ENCODE peak calls at places on chromosomes 1 and 21, in eight cellular contexts. P is GM13976; S is testis; X is heart left ventricle; V is astrocyte of the cerebellum; N is transverse colon; R is bronchial epithelial cell; A is CD8-positive, alpha-beta T cell. H is an unnamed sample.
A peak's percentile ranks its signal among the peaks of the same experiment; 100 is the strongest.

GRCh38 chr21:15084668-15085067 is 19.9 kb upstream of the NRIP1 start:
- DNase-seq in R (no peak), S (peak; percentile 84), A (no peak), X (no peak), N (no peak), P (no peak), V (no peak), H (no peak)

GRCh38 chr1:230026139-230026538 is 40.9 kb upstream of the GALNT2 start:
- DNase-seq in P (no peak), V (no peak), X (no peak), N (no peak), S (no peak), R (no peak), A (no peak), H (no peak)

GRCh38 chr21:45772180-45772579 is 128.7 kb downstream of the PCBP3 start:
- DNase-seq in V (no peak), N (no peak), X (no peak), A (no peak), S (no peak), P (no peak), R (no peak), H (no peak)

GRCh38 chr1:58927026-58927721 is 143.3 kb upstream of the JUN start:
- DNase-seq in V (no peak), N (no peak), R (peak; percentile 71), X (no peak), S (no peak), P (no peak), A (no peak), H (no peak)

GRCh38 chr1:64841330-64842065 is 96.6 kb downstream of the RAVER2 start:
- DNase-seq in N (no peak), P (no peak), V (no peak), S (no peak), R (peak; percentile 73), X (no peak), A (no peak), H (no peak)

GRCh38 chr1:245873883-245874671 is 633.0 kb downstream of the SMYD3 start:
- DNase-seq in S (no peak), N (no peak), A (no peak), P (no peak), R (no peak), V (no peak), X (no peak), H (no peak)

GRCh38 chr1:33346921-33347649 is 26.2 kb upstream of the A3GALT2 start:
- DNase-seq in P (no peak), R (peak; percentile 93), S (no peak), V (peak; percentile 73), N (peak; percentile 61), X (peak; percentile 83), A (no peak), H (no peak)

GRCh38 chr1:29812397-29813135 is 576.2 kb downstream of the PTPRU start:
- DNase-seq in S (no peak), X (no peak), A (no peak), N (no peak), P (no peak), V (no peak), R (no peak), H (peak; percentile 31)

GRCh38 chr1:61070054-61070453 is 12.3 kb upstream of the NFIA start:
- DNase-seq in P (no peak), N (no peak), X (no peak), R (no peak), S (no peak), A (no peak), V (no peak), H (no peak)

GRCh38 chr1:230176871-230177411 is 109.9 kb downstream of the GALNT2 start:
- DNase-seq in V (no peak), X (peak; percentile 82), P (no peak), N (peak; percentile 39), R (no peak), S (peak; percentile 87), A (no peak), H (no peak)

GRCh38 chr1:101548376-101548775 is 311.6 kb downstream of the S1PR1 start:
- DNase-seq in P (no peak), X (no peak), A (no peak), S (no peak), V (no peak), N (no peak), R (no peak), H (no peak)

GRCh38 chr21:33230518-33231324 is 983 bp downstream of the IFNAR2 start:
- DNase-seq in X (peak; percentile 72), R (peak; percentile 91), P (peak; percentile 75), N (peak; percentile 66), A (peak; percentile 23), V (peak; percentile 23), S (peak; percentile 40), H (peak; percentile 74)

GRCh38 chr1:2168535-2168934 is 26.0 kb downstream of the FAAP20 start:
- DNase-seq in X (no peak), R (no peak), N (no peak), P (no peak), V (no peak), A (no peak), S (no peak), H (no peak)

GRCh38 chr1:66685670-66686069 is 66.6 kb upstream of the DYNLT5 start:
- DNase-seq in A (no peak), S (no peak), N (no peak), X (no peak), R (peak; percentile 38), P (no peak), V (no peak), H (no peak)

GRCh38 chr1:92961131-92961895 is at the start of gene DIPK1A:
- DNase-seq in A (peak; percentile 64), S (peak; percentile 85), N (peak; percentile 82), X (peak; percentile 78), V (peak; percentile 31), P (peak; percentile 87), R (peak; percentile 33), H (peak; percentile 83)

GRCh38 chr1:100380635-100381034 is 28.3 kb downstream of the CDC14A start:
- DNase-seq in S (no peak), N (peak; percentile 30), X (no peak), P (no peak), V (no peak), R (no peak), A (no peak), H (no peak)

GRCh38 chr1:5125208-5125607 is 470.8 kb downstream of the AJAP1 start:
- DNase-seq in R (no peak), X (no peak), S (no peak), V (no peak), A (no peak), P (no peak), N (no peak), H (no peak)

GRCh38 chr1:25523512-25523911 is 19.9 kb upstream of the LDLRAP1 start:
- DNase-seq in R (no peak), P (no peak), A (no peak), N (no peak), V (no peak), S (no peak), X (no peak), H (no peak)

GRCh38 chr1:163170975-163171676 is 31.6 kb downstream of the RGS5 start:
- DNase-seq in V (no peak), P (no peak), R (no peak), X (no peak), S (no peak), N (no peak), A (no peak), H (no peak)

DNA sequence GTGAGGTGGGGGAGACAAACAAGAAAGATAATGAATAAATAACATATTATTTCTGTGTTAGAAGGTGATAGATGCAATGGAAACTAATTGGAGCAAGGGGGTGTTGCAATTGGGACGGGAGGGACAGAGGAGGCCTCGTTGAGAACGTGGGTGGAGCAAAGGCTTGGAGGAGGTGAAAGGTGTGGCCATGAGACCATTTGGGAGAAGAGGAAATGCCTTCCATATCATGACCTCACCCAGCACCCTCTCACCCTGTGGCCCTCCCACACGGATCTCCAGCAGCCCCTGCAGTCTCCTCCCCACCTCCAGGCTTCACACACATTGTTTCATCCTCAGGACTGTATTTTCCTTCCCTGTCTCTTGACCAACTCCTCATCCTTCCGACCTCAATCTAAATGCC is 85.3 kb upstream of the ARHGAP29 start:
- DNase-seq in N (no peak), R (peak; percentile 80), X (no peak), A (no peak), P (no peak), V (no peak), S (no peak), H (no peak)
- TF ChIP-seq CTCF in N (no peak), R (no peak), X (no peak), A (no peak), P (no peak), V (no peak), S (no peak), H (no peak)

DNA sequence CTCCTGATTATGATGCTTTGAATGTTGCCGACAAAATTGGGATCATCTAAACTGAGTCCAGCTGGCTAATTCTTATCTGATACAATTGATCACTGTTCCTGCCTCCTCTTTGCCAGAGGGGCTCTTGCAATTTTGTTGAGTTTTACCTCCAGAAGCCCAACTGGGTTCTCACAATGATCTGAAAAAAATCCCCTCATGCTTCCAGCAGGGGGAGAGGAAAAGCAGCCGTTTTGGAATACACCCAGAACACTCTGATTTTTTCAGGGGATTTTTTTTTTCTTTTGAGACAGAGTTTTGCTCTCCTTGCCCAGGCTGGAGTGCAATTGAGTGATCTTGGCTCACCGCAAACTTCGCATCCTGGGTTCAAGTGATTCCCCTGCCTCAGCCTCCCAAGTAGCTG is 13.9 kb upstream of the RERE start:
- DNase-seq in A (no peak), R (no peak), V (no peak), X (no peak), P (no peak), S (peak; percentile 7), N (no peak), H (no peak)
- TF ChIP-seq CTCF in A (no peak), R (no peak), V (peak; percentile 60), X (no peak), P (no peak), S (no peak), N (no peak), H (peak; percentile 63)

GRCh38 chr1:91007827-91008226 is 14.0 kb downstream of the ZNF644 start:
- DNase-seq in V (no peak), X (no peak), N (no peak), A (no peak), P (no peak), S (no peak), R (no peak), H (no peak)

GRCh38 chr1:91006113-91006908 is 15.5 kb downstream of the ZNF644 start:
- DNase-seq in P (no peak), N (no peak), V (no peak), R (no peak), S (no peak), A (no peak), X (no peak), H (no peak)

GRCh38 chr1:91005285-91005684 is 16.6 kb downstream of the ZNF644 start:
- DNase-seq in P (no peak), X (no peak), S (no peak), V (no peak), N (no peak), A (no peak), R (no peak), H (no peak)

GRCh38 chr1:91004145-91004544 is 17.7 kb downstream of the ZNF644 start:
- DNase-seq in X (no peak), A (no peak), R (no peak), N (no peak), P (no peak), V (no peak), S (no peak), H (no peak)

GRCh38 chr1:91007092-91007491 is 14.7 kb downstream of the ZNF644 start:
- DNase-seq in N (no peak), V (no peak), X (no peak), S (no peak), A (no peak), P (no peak), R (no peak), H (no peak)
- TF ChIP-seq CTCF in N (no peak), V (no peak), X (no peak), S (no peak), A (no peak), P (no peak), R (no peak), H (no peak)

GRCh38 chr21:34690041-34690792 is 21.4 kb downstream of the CLIC6 start:
- DNase-seq in N (peak; percentile 47), X (no peak), S (no peak), R (peak; percentile 65), A (no peak), P (no peak), V (no peak), H (no peak)
- TF ChIP-seq CTCF in N (no peak), X (no peak), S (no peak), R (peak; percentile 3), A (no peak), P (no peak), V (no peak), H (no peak)